ENCODE peak calls at places on chromosome 10, in five cellular contexts. C is RCC 7860; M is left ventricle myocardium inferior; Z is NCI-H1694; F is activated naive CD8-positive, alpha-beta T cell treated with anti-CD3 and anti-CD28 coated beads, Interleukin-2, amount 50 U/mL, for 24 hours. J is an unnamed sample.

GRCh38 chr10:117133273-117134083 is 4.6 kb downstream of the VAX1 start:
- DNase-seq in C (no peak), M (no peak), Z (no peak), F (no peak), J (no peak)

GRCh38 chr10:124095096-124095495 is 1.7 kb upstream of the CHST15 start:
- DNase-seq in C (no peak), M (no peak), Z (no peak), F (no peak), J (no peak)

GRCh38 chr10:51666476-51666875 is 32.9 kb downstream of the CSTF2T start:
- DNase-seq in C (no peak), M (no peak), Z (no peak), F (no peak), J (no peak)

GRCh38 chr10:110553905-110554304 is 13.6 kb upstream of the SMC3 start:
- DNase-seq in C (no peak), M (no peak), Z (no peak), F (no peak), J (no peak)

GRCh38 chr10:21230219-21230618 is 295.3 kb downstream of the SKIDA1 start:
- DNase-seq in C (no peak), M (no peak), Z (no peak), F (no peak), J (no peak)

GRCh38 chr10:27390681-27391080 is 113.4 kb upstream of the RAB18 start:
- DNase-seq in C (no peak), M (no peak), Z (no peak), F (no peak), J (no peak)

GRCh38 chr10:84820121-84820520 is 491.7 kb downstream of the CCSER2 start:
- DNase-seq in C (no peak), M (no peak), Z (peak), F (no peak), J (no peak)

GRCh38 chr10:78974409-78975317 is 94.1 kb upstream of the ZMIZ1 start:
- DNase-seq in C (peak), M (peak), Z (peak), F (peak), J (peak)

GRCh38 chr10:124724279-124725027 is 19.7 kb downstream of the FAM53B start:
- DNase-seq in C (no peak), M (no peak), Z (no peak), F (no peak), J (no peak)

GRCh38 chr10:71548494-71548846 is 151.8 kb downstream of the CDH23 start:
- DNase-seq in C (no peak), M (no peak), Z (no peak), F (peak), J (no peak)

GRCh38 chr10:116878123-116878522 is 28.8 kb downstream of the ENO4 start:
- DNase-seq in C (no peak), M (no peak), Z (no peak), F (no peak), J (no peak)

GRCh38 chr10:113329121-113329596 is 223.7 kb upstream of the HABP2 start:
- DNase-seq in C (peak), M (no peak), Z (no peak), F (no peak), J (no peak)

J was measured in GOT3.